ENCODE peak calls at places on chromosomes 3 and 15, in ten cellular contexts. Y, F, T, W, J, Z, K, P, Q and B are unnamed samples. For H3K4me1, the result is how much of the 10 kb centered on the place peaks cover.

GRCh38 chr3:88032245-88032644 is 26.6 kb downstream of the CGGBP1 start:
- DNase-seq in T (no peak), W (no peak), F (no peak), P (no peak), Z (no peak), Q (no peak), Y (no peak), K (no peak), J (no peak), B (no peak)

GRCh38 chr15:100601158-100601557 is 826 bp downstream of the LINS1 start:
- DNase-seq in F (no peak), P (no peak), Q (no peak), Z (peak), K (no peak), Y (peak), J (no peak), T (peak), W (peak), B (no peak)

GRCh38 chr15:51267714-51268105 is 70.7 kb downstream of the CYP19A1 start:
- DNase-seq in J (peak), T (peak), K (no peak), P (no peak), W (no peak), F (no peak), Z (no peak), Q (no peak), Y (peak), B (peak)

GRCh38 chr3:45980819-45981218 is 14.8 kb downstream of the FYCO1 start:
- DNase-seq in W (no peak), Q (no peak), K (no peak), Z (no peak), T (no peak), F (no peak), P (no peak), Y (no peak), J (no peak), B (no peak)

GRCh38 chr3:169812124-169812843 is 386 bp upstream of the LRRIQ4 start:
- DNase-seq in F (peak), Y (peak), Z (peak), J (peak), W (peak), T (peak), K (peak), Q (peak), P (no peak), B (peak)

GRCh38 chr3:143119974-143120715 is 574 bp downstream of the CHST2 start:
- DNase-seq in P (no peak), Q (peak), K (no peak), F (peak), Y (no peak), W (peak), T (peak), Z (peak), J (peak), B (peak)

GRCh38 chr3:99969133-99969532 is 145.2 kb downstream of the FILIP1L start:
- DNase-seq in K (no peak), Q (no peak), P (no peak), W (no peak), Z (peak), T (no peak), J (no peak), Y (peak), F (no peak), B (no peak)

GRCh38 chr3:104291437-104291851 is 1075.3 kb upstream of the ALCAM start:
- DNase-seq in Q (no peak), Z (no peak), T (no peak), K (no peak), J (no peak), Y (no peak), P (no peak), W (no peak), F (no peak), B (no peak)

GRCh38 chr3:102926618-102927017 is 491.8 kb downstream of the ZPLD1 start:
- DNase-seq in F (no peak), T (peak), P (no peak), Y (no peak), K (no peak), W (no peak), J (no peak), Q (no peak), Z (no peak), B (peak)

GRCh38 chr3:149968216-149968615 is 2.5 kb downstream of the PFN2 start:
- DNase-seq in T (no peak), F (no peak), J (no peak), K (no peak), Q (no peak), Y (no peak), W (no peak), P (no peak), Z (peak), B (no peak)

GRCh38 chr3:47475029-47475569 is 642 bp downstream of the SCAP start:
- DNase-seq in Y (peak), F (peak), T (no peak), Q (no peak), J (peak), Z (peak), W (peak), P (no peak), K (no peak), B (no peak)

GRCh38 chr3:131217296-131217741 is 164.3 kb upstream of the NUDT16 start:
- DNase-seq in P (no peak), Q (no peak), K (no peak), T (no peak), Y (no peak), W (no peak), Z (peak), F (no peak), J (no peak), B (no peak)

GRCh38 chr15:99123706-99124451 is 19.0 kb downstream of the SYNM start:
- DNase-seq in F (peak), K (peak), W (no peak), Q (peak), P (no peak), T (peak), J (peak), Z (peak), Y (peak), B (peak)

GRCh38 chr3:73786346-73786807 is 161.6 kb upstream of the PDZRN3 start:
- DNase-seq in Q (no peak), F (no peak), T (no peak), K (no peak), W (no peak), J (no peak), Z (peak), P (no peak), Y (no peak), B (no peak)

GRCh38 chr3:11089931-11090330 is 64.4 kb upstream of the HRH1 start:
- DNase-seq in P (no peak), W (no peak), K (no peak), J (no peak), F (no peak), Z (no peak), Q (no peak), Y (no peak), T (no peak), B (no peak)

GRCh38 chr3:60229502-60229901 is 1021.8 kb downstream of the FHIT start:
- DNase-seq in K (no peak), Z (no peak), P (no peak), W (no peak), T (no peak), F (no peak), Q (no peak), Y (no peak), J (no peak), B (no peak)

GRCh38 chr3:82745544-82745943 is 984.1 kb upstream of the GBE1 start:
- DNase-seq in P (no peak), W (no peak), J (no peak), T (no peak), Q (no peak), Z (peak), K (no peak), Y (no peak), F (no peak), B (no peak)

GRCh38 chr15:71249986-71250385 is 134.7 kb downstream of the THSD4 start:
- DNase-seq in P (no peak), K (no peak), W (no peak), F (no peak), T (no peak), J (no peak), Z (no peak), Q (no peak), Y (no peak), B (no peak)
- H3K4me1 ChIP-seq in P (under half), K (under half), W (under half), F (under half), T (under half), J (under half), Z (under half), Q (under half), Y (under half), B (under half)

DNA sequence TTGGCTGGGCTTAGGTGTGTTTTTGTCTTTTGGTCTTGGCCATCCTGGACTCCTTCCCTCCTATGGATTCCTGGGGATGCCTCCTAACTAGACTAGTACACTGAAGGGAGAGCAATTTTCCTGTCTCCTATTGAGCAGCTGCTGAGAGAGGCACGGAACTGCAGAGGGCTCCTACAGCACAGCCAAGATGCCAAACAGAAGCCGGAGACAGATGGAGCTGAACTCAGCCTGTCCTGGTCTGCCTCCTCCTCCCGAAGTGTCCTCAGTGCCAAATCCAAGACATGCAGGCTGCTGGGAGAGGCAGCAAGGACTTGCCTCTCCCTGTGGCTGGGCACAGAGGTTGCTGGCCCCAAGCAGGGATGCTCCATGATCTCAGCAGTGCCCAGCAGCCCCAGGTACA is 256.6 kb upstream of the PROK2 start:
- DNase-seq in Z (no peak), J (no peak), T (no peak), Y (no peak), K (peak), Q (no peak), P (no peak), F (peak), W (no peak), B (no peak)
- TF ChIP-seq CTCF in Z (peak), J (no peak), T (no peak), Y (no peak), K (no peak), Q (no peak), P (no peak), F (no peak), W (no peak), B (no peak)

DNA sequence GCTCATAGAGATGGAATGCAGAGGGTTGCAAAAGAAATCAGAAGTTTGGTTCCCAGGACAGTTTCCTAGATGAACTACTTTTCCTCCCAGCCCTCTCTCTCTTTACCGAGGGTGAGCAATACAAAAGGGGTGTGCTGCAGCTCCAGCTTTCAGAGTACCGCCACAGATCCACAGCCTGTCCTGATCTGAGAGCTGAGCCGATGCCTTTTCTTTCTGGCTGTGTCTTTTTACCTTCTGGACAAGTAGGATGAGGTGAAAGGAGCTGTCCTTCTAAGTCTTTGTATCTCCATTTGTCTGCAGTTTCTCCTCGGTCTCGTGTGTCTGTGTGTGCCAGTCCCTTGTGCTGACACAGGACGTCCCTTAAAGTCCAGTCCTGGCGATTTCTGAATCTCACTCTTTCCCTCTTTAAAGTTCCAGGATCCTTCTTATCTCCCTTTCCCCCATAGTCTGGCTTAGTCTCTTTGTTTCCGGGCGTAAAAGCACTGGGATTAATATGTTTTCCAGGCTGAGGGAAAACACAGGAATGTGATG is 545 bp downstream of the CCDC80 start:
- DNase-seq in Z (no peak), P (no peak), F (no peak), Q (no peak), W (no peak), T (peak), K (peak), J (peak), Y (no peak), B (no peak)
- H3K4me1 ChIP-seq in Z (under half), P (under half), F (under half), Q (under half), W (under half), T (under half), K (half or more), J (under half), Y (under half), B (under half)

GRCh38 chr3:141807277-141808038 is 44.2 kb downstream of the GRK7 start:
- DNase-seq in F (no peak), Z (no peak), Q (no peak), T (no peak), J (no peak), K (no peak), P (no peak), Y (no peak), W (no peak), B (no peak)
- TF ChIP-seq CTCF in F (no peak), Z (no peak), Q (no peak), T (no peak), J (no peak), K (no peak), P (no peak), Y (no peak), W (no peak), B (no peak)

GRCh38 chr3:37945803-37946530 is 44.6 kb upstream of the VILL start:
- DNase-seq in Y (no peak), P (no peak), Z (peak), J (peak), T (peak), Q (no peak), W (no peak), F (no peak), K (no peak), B (no peak)
- H3K4me1 ChIP-seq in Y (under half), P (under half), Z (half or more), J (under half), T (under half), Q (under half), W (half or more), F (half or more), K (half or more), B (under half)

DNA sequence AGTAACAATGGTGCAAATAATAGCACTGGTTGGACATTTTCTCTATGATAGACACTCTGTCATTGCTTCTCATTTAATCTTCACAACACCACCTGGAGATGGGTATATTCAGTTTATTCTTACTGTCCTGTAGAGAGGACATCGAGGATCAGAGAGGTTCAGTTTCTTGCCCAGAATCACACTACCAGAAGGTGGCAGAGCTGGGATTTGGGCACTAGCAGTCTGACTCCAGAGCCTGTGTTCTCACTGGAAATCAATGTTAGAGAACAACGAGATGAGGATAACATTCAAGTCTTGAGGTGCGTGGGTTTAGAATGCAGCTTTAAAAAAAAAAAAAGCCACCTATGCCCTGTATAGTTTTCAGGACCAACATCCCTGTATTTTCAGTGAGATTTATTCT is 127.8 kb downstream of the SYNPR start:
- DNase-seq in J (no peak), Q (no peak), K (no peak), Y (peak), W (no peak), P (no peak), Z (peak), F (no peak), T (no peak), B (no peak)
- TF ChIP-seq CTCF in J (no peak), Q (no peak), K (no peak), Y (no peak), W (no peak), P (peak), Z (peak), F (no peak), T (peak), B (peak)

GRCh38 chr3:50158747-50159146 is 3.6 kb downstream of the SEMA3F start:
- DNase-seq in Z (no peak), F (no peak), Y (no peak), P (no peak), K (no peak), W (no peak), Q (no peak), J (no peak), T (no peak), B (no peak)

GRCh38 chr3:50161320-50161719 is 6.2 kb downstream of the SEMA3F start:
- DNase-seq in Y (no peak), J (no peak), P (no peak), F (peak), Z (peak), W (no peak), Q (peak), K (no peak), T (no peak), B (no peak)

GRCh38 chr3:50162034-50162883 is 7.1 kb downstream of the SEMA3F start:
- DNase-seq in Q (no peak), Y (no peak), T (no peak), K (no peak), Z (no peak), F (no peak), J (no peak), W (no peak), P (no peak), B (no peak)

GRCh38 chr3:50157821-50158556 is 2.9 kb downstream of the SEMA3F start:
- DNase-seq in T (no peak), K (no peak), F (no peak), J (no peak), W (no peak), P (no peak), Y (no peak), Q (no peak), Z (peak), B (no peak)

DNA sequence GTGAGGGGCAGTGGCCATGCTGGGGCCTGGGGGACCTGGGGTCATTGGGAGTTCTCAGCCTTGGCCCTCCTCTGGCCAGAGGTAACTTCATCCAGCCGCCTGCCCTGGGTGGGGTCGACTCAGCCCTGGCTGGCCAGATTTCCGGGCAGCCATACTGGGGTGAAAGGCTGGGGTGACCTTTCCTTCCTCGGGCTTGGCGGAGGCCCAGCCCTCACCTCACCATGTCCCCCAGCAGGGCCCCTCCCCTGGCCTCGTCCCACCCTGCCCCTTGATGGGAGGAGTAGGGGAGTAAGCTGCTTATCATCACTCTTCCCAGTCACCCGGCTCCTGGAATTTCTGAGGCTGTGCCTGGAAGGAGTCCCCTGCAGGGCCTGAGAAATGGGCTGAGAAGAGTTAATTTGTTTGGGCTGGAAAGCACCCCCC is 5.4 kb downstream of the SEMA3F start:
- DNase-seq in F (no peak), P (no peak), K (no peak), Y (no peak), T (peak), Q (no peak), J (no peak), W (no peak), Z (no peak), B (no peak)
- H3K4me1 ChIP-seq in F (half or more), P (under half), K (half or more), Y (under half), T (under half), Q (under half), J (under half), W (half or more), Z (half or more), B (under half)

GRCh38 chr3:58034738-58035511 is 26.7 kb downstream of the FLNB start:
- DNase-seq in Q (no peak), Y (no peak), J (no peak), P (no peak), W (peak), T (peak), K (peak), Z (no peak), F (no peak), B (peak)

GRCh38 chr3:58038675-58039302 is 30.6 kb downstream of the FLNB start:
- DNase-seq in W (peak), F (no peak), T (no peak), Q (no peak), P (no peak), Z (no peak), J (no peak), K (peak), Y (no peak), B (no peak)

GRCh38 chr3:58037141-58037910 is 29.1 kb downstream of the FLNB start:
- DNase-seq in P (no peak), F (no peak), K (no peak), Z (no peak), J (no peak), T (no peak), W (peak), Y (no peak), Q (no peak), B (no peak)

GRCh38 chr3:58036287-58037032 is 28.2 kb downstream of the FLNB start:
- DNase-seq in J (no peak), W (peak), F (no peak), K (no peak), P (no peak), Q (no peak), T (no peak), Z (no peak), Y (no peak), B (no peak)

DNA sequence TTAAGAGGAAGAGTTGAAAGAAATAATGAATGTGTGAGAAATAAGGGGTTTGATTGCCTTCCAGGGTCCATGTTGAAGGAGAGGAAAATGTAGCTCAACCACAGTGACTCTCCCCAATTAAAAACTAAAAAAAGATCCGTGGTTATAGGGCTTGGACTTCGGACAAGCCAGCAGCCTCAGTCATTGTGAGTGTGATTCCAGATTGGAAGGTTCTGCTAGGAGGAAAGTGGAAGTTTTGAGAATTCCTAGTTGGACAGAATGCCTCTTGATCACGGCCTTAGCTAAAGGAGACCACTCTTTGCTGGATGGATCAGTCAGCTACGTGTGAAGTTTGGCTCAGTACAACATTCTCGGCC is 27.3 kb downstream of the FLNB start:
- DNase-seq in T (no peak), P (no peak), Q (no peak), Z (no peak), K (no peak), F (no peak), Y (no peak), W (no peak), J (no peak), B (no peak)
- TF ChIP-seq CTCF in T (no peak), P (no peak), Q (no peak), Z (no peak), K (no peak), F (no peak), Y (no peak), W (no peak), J (no peak), B (no peak)

GRCh38 chr15:61659571-61660190 is 400.6 kb downstream of the VPS13C start:
- DNase-seq in K (no peak), T (no peak), Q (no peak), W (no peak), F (no peak), Y (no peak), Z (no peak), P (no peak), J (no peak), B (no peak)
- H3K4me1 ChIP-seq in K (under half), T (under half), Q (under half), W (under half), F (under half), Y (under half), Z (under half), P (under half), J (under half), B (under half)

DNA sequence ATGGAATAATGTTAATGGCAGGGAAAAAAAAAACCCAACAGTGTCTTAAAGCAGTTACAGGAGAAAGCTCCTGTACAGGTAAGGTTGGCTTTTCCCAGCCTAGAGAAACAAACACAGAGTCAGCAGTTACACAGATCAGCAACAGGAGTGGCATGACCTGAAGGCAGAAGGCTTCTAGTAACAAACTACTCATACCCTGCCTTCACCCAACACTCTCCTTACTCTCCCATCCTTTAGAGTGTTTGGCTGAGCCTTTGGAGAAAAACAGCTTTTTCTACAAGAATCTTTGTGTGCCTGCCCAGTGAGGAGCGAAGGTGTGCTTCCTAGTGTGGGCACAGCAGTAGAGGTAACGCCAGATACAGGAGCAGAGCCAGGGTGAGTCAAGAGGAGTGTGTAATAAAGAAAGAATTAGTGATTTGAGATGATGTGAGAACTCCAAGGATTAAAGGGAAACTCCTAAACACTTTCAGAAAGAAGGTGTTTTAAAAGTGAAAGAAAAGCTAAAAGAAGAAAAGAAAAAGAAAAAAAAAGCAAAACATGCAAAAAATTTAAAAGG is 152.7 kb downstream of the POLR2M start:
- DNase-seq in J (no peak), W (no peak), Y (no peak), Q (no peak), T (no peak), F (no peak), Z (peak), P (no peak), K (no peak), B (no peak)
- TF ChIP-seq CTCF in J (no peak), W (no peak), Y (no peak), Q (no peak), T (no peak), F (no peak), Z (no peak), P (no peak), K (no peak), B (no peak)